ENCODE peak calls at places on chromosome 5, in four cellular contexts. Y is cardiac fibroblast, W is GDM1, I is Panc1. U is an unnamed sample.

GRCh38 chr5:1723476-1723875 is 76.2 kb downstream of the MRPL36 start:
- DNase-seq in Y (no peak), W (no peak), I (no peak), U (no peak)

GRCh38 chr5:61186634-61187033 is 24.4 kb upstream of the SMIM15 start:
- DNase-seq in Y (no peak), W (no peak), I (no peak), U (no peak)

GRCh38 chr5:132779961-132780360 is 2.9 kb upstream of the SEPTIN8 start:
- DNase-seq in Y (no peak), W (no peak), I (no peak), U (no peak)

GRCh38 chr5:73299665-73300435 is 126.9 kb downstream of the TMEM174 start:
- DNase-seq in I (no peak), W (no peak), Y (no peak), U (no peak)

GRCh38 chr5:127068771-127069330 is 4.5 kb downstream of the C5orf63 start:
- DNase-seq in Y (peak), W (no peak), I (no peak), U (no peak)

GRCh38 chr5:56910123-56910951 is 941 bp downstream of the SETD9 start:
- DNase-seq in I (no peak), Y (no peak), W (peak), U (no peak)

GRCh38 chr5:110297152-110297670 is 429.3 kb downstream of the TMEM232 start:
- DNase-seq in Y (no peak), I (no peak), W (no peak), U (no peak)

GRCh38 chr5:111252799-111253564 is 28.8 kb downstream of the CAMK4 start:
- DNase-seq in W (no peak), Y (no peak), I (no peak), U (no peak)

GRCh38 chr5:5126444-5126843 is 13.7 kb upstream of the ADAMTS16 start:
- DNase-seq in I (no peak), Y (no peak), W (no peak), U (no peak)

GRCh38 chr5:207599-207998 is 10.4 kb downstream of the CCDC127 start:
- DNase-seq in I (no peak), Y (no peak), W (no peak), U (no peak)

GRCh38 chr5:116404001-116404400 is 170.6 kb downstream of the SEMA6A start:
- DNase-seq in I (no peak), Y (peak), W (no peak), U (no peak)

GRCh38 chr5:107781451-107781850 is 110.7 kb upstream of the EFNA5 start:
- DNase-seq in W (no peak), I (no peak), Y (peak), U (no peak)

GRCh38 chr5:69415584-69415958 is 655 bp downstream of the MARVELD2 start:
- DNase-seq in W (no peak), Y (no peak), I (no peak), U (no peak)

GRCh38 chr5:103041071-103041676 is 78.8 kb downstream of the GIN1 start:
- DNase-seq in W (peak), I (peak), Y (peak), U (peak)

GRCh38 chr5:76546497-76547102 is 76.6 kb downstream of the F2RL2 start:
- DNase-seq in Y (no peak), W (no peak), I (no peak), U (no peak)

GRCh38 chr5:141664733-141665461 is 13.7 kb upstream of the FCHSD1 start:
- DNase-seq in W (peak), Y (peak), I (peak), U (peak)

GRCh38 chr5:179415291-179416060 is 70.2 kb upstream of the ADAMTS2 start:
- DNase-seq in W (no peak), I (no peak), Y (no peak), U (no peak)

GRCh38 chr5:88256872-88257271 is 11.8 kb downstream of the TMEM161B start:
- DNase-seq in I (no peak), W (no peak), Y (no peak), U (no peak)

GRCh38 chr5:111495159-111495558 is 17.2 kb downstream of the STARD4 start:
- DNase-seq in W (no peak), Y (no peak), I (no peak), U (no peak)

GRCh38 chr5:34552129-34552528 is 104.0 kb upstream of the RAI14 start:
- DNase-seq in I (no peak), Y (peak), W (no peak), U (no peak)

GRCh38 chr5:119166026-119166425 is 95.1 kb downstream of the DMXL1 start:
- DNase-seq in W (no peak), Y (no peak), I (no peak), U (peak)

GRCh38 chr5:96259211-96259772 is 173.8 kb downstream of the PCSK1 start:
- DNase-seq in W (peak), I (peak), Y (peak), U (peak)

GRCh38 chr5:54263447-54263846 is 46.9 kb downstream of the ARL15 start:
- DNase-seq in W (no peak), I (no peak), Y (no peak), U (no peak)